ENCODE peak calls at places on chromosomes 13 and 19, in five cellular contexts. N is upper lobe of right lung; P is CD4-positive, alpha-beta T cell; S is RWPE1; L is LHCN-M2. Z is an unnamed sample.

GRCh38 chr19:778910-779653 is 18.2 kb upstream of the PTBP1 start:
- DNase-seq in N (no peak), P (no peak), S (peak), L (peak), Z (peak)

GRCh38 chr13:41520699-41521630 is 63.6 kb downstream of the RGCC start:
- DNase-seq in N (no peak), P (no peak), S (no peak), L (peak), Z (no peak)

GRCh38 chr19:2076481-2077082 is 19.5 kb downstream of the MOB3A start:
- DNase-seq in N (no peak), P (no peak), S (no peak), L (no peak), Z (no peak)

GRCh38 chr13:41458187-41458938 is 1.0 kb downstream of the RGCC start:
- DNase-seq in N (peak), P (peak), S (no peak), L (no peak), Z (peak)

GRCh38 chr13:19634129-19634740 is 776 bp downstream of the MPHOSPH8 start:
- DNase-seq in N (no peak), P (no peak), S (no peak), L (peak), Z (no peak)

GRCh38 chr19:18086590-18087138 is at the start of gene IL12RB1:
- DNase-seq in N (no peak), P (peak), S (no peak), L (no peak), Z (no peak)

GRCh38 chr19:1133471-1133929 is 29.7 kb downstream of the GPX4 start:
- DNase-seq in N (no peak), P (peak), S (peak), L (peak), Z (peak)

GRCh38 chr13:34462843-34463242 is 479.2 kb upstream of the NBEA start:
- DNase-seq in N (no peak), P (no peak), S (peak), L (peak), Z (no peak)

GRCh38 chr19:14107581-14108461 is 9.7 kb downstream of the PRKACA start:
- DNase-seq in N (no peak), P (no peak), S (no peak), L (no peak), Z (no peak)

GRCh38 chr19:8611890-8612806 is 1.6 kb upstream of the ADAMTS10 start:
- DNase-seq in N (no peak), P (no peak), S (no peak), L (peak), Z (peak)

GRCh38 chr13:52411629-52412028 is 5.7 kb upstream of the THSD1 start:
- DNase-seq in N (no peak), P (no peak), S (peak), L (peak), Z (no peak)

GRCh38 chr19:54790711-54791110 is 12.7 kb upstream of the KIR2DL4 start:
- DNase-seq in N (no peak), P (no peak), S (no peak), L (no peak), Z (no peak)

GRCh38 chr13:28267495-28267894 is 129.2 kb downstream of the PAN3 start:
- DNase-seq in N (no peak), P (no peak), S (no peak), L (no peak), Z (no peak)

GRCh38 chr13:110017379-110017778 is 231.0 kb upstream of the IRS2 start:
- DNase-seq in N (no peak), P (no peak), S (peak), L (peak), Z (peak)

GRCh38 chr13:67880916-67881315 is 650.8 kb upstream of the PCDH9 start:
- DNase-seq in N (no peak), P (no peak), S (peak), L (peak), Z (no peak)

GRCh38 chr13:33616130-33616529 is 201.8 kb upstream of the RFC3 start:
- DNase-seq in N (no peak), P (no peak), S (no peak), L (no peak), Z (no peak)

GRCh38 chr19:18500376-18500775 is 21.5 kb downstream of the ELL start:
- DNase-seq in N (no peak), P (no peak), S (no peak), L (peak), Z (no peak)

GRCh38 chr19:18304194-18304495 is 18.7 kb downstream of the LSM4 start:
- DNase-seq in N (no peak), P (no peak), S (no peak), L (no peak), Z (no peak)

GRCh38 chr13:21675095-21676007 is 4.5 kb downstream of the FGF9 start:
- DNase-seq in N (peak), P (peak), S (no peak), L (no peak), Z (peak)

GRCh38 chr13:45073809-45074208 is 46.5 kb upstream of the GTF2F2 start:
- DNase-seq in N (no peak), P (no peak), S (no peak), L (peak), Z (no peak)

GRCh38 chr13:79530270-79530669 is 49.3 kb downstream of the NDFIP2 start:
- DNase-seq in N (no peak), P (no peak), S (no peak), L (no peak), Z (no peak)

Z was measured in body of pancreas.